ENCODE peak calls at places on chromosomes 1 and 21, in eight cellular contexts. One of them, this sample, is unnamed.

GRCh38 chr1:27581823-27582243 is 22.1 kb downstream of the AHDC1 start:
- DNase-seq in prostate gland: no peak
- DNase-seq in GM12878: no peak
- DNase-seq in breast epithelium: no peak
- DNase-seq in GM23338: no peak
- DNase-seq in GM12891: no peak
- DNase-seq in transverse colon: no peak
- DNase-seq in suprapubic skin: no peak
- DNase-seq in this sample: peak

GRCh38 chr1:1768249-1768992 is 9.8 kb downstream of the NADK start:
- DNase-seq in GM12878: no peak
- DNase-seq in breast epithelium: no peak
- DNase-seq in transverse colon: no peak
- DNase-seq in GM23338: no peak
- DNase-seq in GM12891: no peak
- DNase-seq in suprapubic skin: no peak
- DNase-seq in prostate gland: no peak
- DNase-seq in this sample: no peak

GRCh38 chr1:167196185-167196584 is 24.5 kb upstream of the POU2F1 start:
- DNase-seq in breast epithelium: no peak
- DNase-seq in suprapubic skin: no peak
- DNase-seq in GM12891: no peak
- DNase-seq in GM12878: no peak
- DNase-seq in prostate gland: no peak
- DNase-seq in GM23338: no peak
- DNase-seq in transverse colon: no peak
- DNase-seq in this sample: no peak

GRCh38 chr1:7303554-7304347 is 467.3 kb upstream of the VAMP3 start:
- DNase-seq in suprapubic skin: peak
- DNase-seq in GM12891: no peak
- DNase-seq in transverse colon: no peak
- DNase-seq in breast epithelium: no peak
- DNase-seq in GM23338: no peak
- DNase-seq in prostate gland: no peak
- DNase-seq in GM12878: no peak
- DNase-seq in this sample: no peak

GRCh38 chr1:143661418-143662120 is 310.2 kb downstream of the FAM72C start:
- DNase-seq in breast epithelium: no peak
- DNase-seq in GM12891: no peak
- DNase-seq in suprapubic skin: no peak
- DNase-seq in GM23338: peak
- DNase-seq in GM12878: no peak
- DNase-seq in prostate gland: no peak
- DNase-seq in transverse colon: no peak
- DNase-seq in this sample: no peak

GRCh38 chr1:58155418-58156123 is 391.0 kb downstream of the OMA1 start:
- DNase-seq in prostate gland: no peak
- DNase-seq in GM12878: no peak
- DNase-seq in suprapubic skin: no peak
- DNase-seq in transverse colon: no peak
- DNase-seq in GM12891: no peak
- DNase-seq in GM23338: peak
- DNase-seq in breast epithelium: no peak
- DNase-seq in this sample: no peak

GRCh38 chr1:24952413-24952841 is 22.4 kb upstream of the RUNX3 start:
- DNase-seq in GM12878: no peak
- DNase-seq in breast epithelium: no peak
- DNase-seq in GM23338: no peak
- DNase-seq in transverse colon: no peak
- DNase-seq in suprapubic skin: no peak
- DNase-seq in prostate gland: no peak
- DNase-seq in GM12891: no peak
- DNase-seq in this sample: no peak

GRCh38 chr1:111768023-111768422 is 12.3 kb downstream of the DDX20 start:
- DNase-seq in suprapubic skin: no peak
- DNase-seq in breast epithelium: no peak
- DNase-seq in GM12891: no peak
- DNase-seq in prostate gland: no peak
- DNase-seq in GM12878: no peak
- DNase-seq in transverse colon: no peak
- DNase-seq in GM23338: no peak
- DNase-seq in this sample: no peak

GRCh38 chr21:36815284-36815683 is 116.4 kb downstream of the SIM2 start:
- DNase-seq in transverse colon: no peak
- DNase-seq in prostate gland: no peak
- DNase-seq in GM23338: no peak
- DNase-seq in GM12878: no peak
- DNase-seq in suprapubic skin: no peak
- DNase-seq in GM12891: no peak
- DNase-seq in breast epithelium: no peak
- DNase-seq in this sample: no peak

GRCh38 chr1:29392036-29392435 is 155.7 kb downstream of the PTPRU start:
- DNase-seq in GM12891: no peak
- DNase-seq in breast epithelium: no peak
- DNase-seq in GM12878: no peak
- DNase-seq in GM23338: no peak
- DNase-seq in suprapubic skin: peak
- DNase-seq in transverse colon: no peak
- DNase-seq in prostate gland: no peak
- DNase-seq in this sample: no peak

GRCh38 chr21:41762753-41763152 is 4.1 kb downstream of the RIPK4 start:
- DNase-seq in prostate gland: no peak
- DNase-seq in breast epithelium: no peak
- DNase-seq in GM23338: no peak
- DNase-seq in GM12891: no peak
- DNase-seq in suprapubic skin: no peak
- DNase-seq in GM12878: no peak
- DNase-seq in transverse colon: no peak
- DNase-seq in this sample: no peak

GRCh38 chr21:41759926-41760325 is 6.9 kb downstream of the RIPK4 start:
- DNase-seq in GM23338: no peak
- DNase-seq in GM12878: no peak
- DNase-seq in suprapubic skin: no peak
- DNase-seq in GM12891: no peak
- DNase-seq in breast epithelium: no peak
- DNase-seq in prostate gland: no peak
- DNase-seq in transverse colon: no peak
- DNase-seq in this sample: no peak

GRCh38 chr21:41760411-41760810 is 6.4 kb downstream of the RIPK4 start:
- DNase-seq in GM12891: no peak
- DNase-seq in suprapubic skin: no peak
- DNase-seq in GM23338: no peak
- DNase-seq in breast epithelium: no peak
- DNase-seq in transverse colon: no peak
- DNase-seq in prostate gland: no peak
- DNase-seq in GM12878: no peak
- DNase-seq in this sample: no peak

GRCh38 chr21:41762236-41762635 is 4.6 kb downstream of the RIPK4 start:
- DNase-seq in GM12891: no peak
- DNase-seq in GM12878: no peak
- DNase-seq in suprapubic skin: no peak
- DNase-seq in prostate gland: no peak
- DNase-seq in transverse colon: no peak
- DNase-seq in GM23338: peak
- DNase-seq in breast epithelium: no peak
- DNase-seq in this sample: no peak

GRCh38 chr21:41761211-41762181 is 5.4 kb downstream of the RIPK4 start:
- DNase-seq in GM12878: no peak
- DNase-seq in transverse colon: no peak
- DNase-seq in GM12891: no peak
- DNase-seq in GM23338: peak
- DNase-seq in prostate gland: peak
- DNase-seq in suprapubic skin: no peak
- DNase-seq in breast epithelium: no peak
- DNase-seq in this sample: peak
- TF ChIP-seq POLR2AphosphoS5 in GM12878: no peak
- TF ChIP-seq POLR2AphosphoS5 in transverse colon: no peak
- TF ChIP-seq POLR2AphosphoS5 in GM12891: no peak
- TF ChIP-seq POLR2AphosphoS5 in GM23338: no peak
- TF ChIP-seq POLR2AphosphoS5 in prostate gland: no peak
- TF ChIP-seq POLR2AphosphoS5 in suprapubic skin: no peak
- TF ChIP-seq POLR2AphosphoS5 in breast epithelium: no peak
- TF ChIP-seq POLR2AphosphoS5 in this sample: no peak

DNA sequence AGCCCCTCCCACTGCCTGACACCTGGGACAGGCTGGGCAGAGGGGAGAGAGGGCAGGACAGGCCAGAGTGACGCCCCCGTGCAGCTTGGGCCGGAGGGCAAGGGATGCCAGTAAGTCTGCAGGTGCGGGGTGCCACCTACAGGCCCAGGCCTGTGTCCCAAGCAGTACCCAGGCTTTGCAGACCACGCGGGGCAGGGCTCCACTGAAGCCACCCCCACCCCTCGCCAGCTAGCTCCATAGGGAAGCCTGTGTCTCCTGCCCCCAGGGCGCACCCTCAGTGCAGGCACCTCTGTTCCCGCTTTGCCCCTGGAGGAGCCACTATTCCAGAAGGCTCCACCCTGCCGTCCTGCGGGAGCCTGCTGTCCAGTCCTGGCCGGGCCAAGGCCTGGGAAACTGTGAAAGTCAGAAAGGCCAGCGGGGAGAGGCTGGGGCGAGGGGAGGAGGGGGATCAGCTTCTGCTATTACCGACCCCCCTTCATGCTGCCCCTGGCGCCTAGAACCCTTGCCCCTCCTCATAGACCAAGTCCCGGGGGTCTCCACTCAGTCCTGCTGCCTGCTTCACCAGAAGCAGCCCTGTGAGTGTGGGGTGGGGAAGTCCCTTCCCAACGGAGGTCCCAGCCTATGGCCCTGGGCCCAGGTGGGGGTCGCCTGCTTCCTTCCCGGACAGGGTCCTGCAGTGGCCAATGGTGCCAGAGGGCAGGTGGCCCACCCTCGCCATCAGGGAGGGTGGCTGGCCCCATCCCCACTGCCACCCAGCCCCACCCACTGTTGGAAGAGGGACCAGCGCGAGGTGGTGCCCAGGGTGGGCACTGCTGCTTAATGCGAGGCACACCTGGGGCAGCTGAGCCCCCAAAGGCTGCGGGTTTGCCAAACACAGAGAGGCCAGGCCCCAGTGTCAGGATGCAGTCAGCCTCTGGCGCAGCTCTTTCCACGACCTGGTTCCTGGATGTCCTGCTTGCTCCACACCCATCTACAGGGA is 54.4 kb downstream of the KCNAB2 start:
- DNase-seq in GM12878: no peak
- DNase-seq in GM12891: no peak
- DNase-seq in GM23338: no peak
- DNase-seq in transverse colon: no peak
- DNase-seq in breast epithelium: no peak
- DNase-seq in suprapubic skin: no peak
- DNase-seq in prostate gland: no peak
- DNase-seq in this sample: peak
- TF ChIP-seq POLR2AphosphoS5 in GM12878: no peak
- TF ChIP-seq POLR2AphosphoS5 in GM12891: no peak
- TF ChIP-seq POLR2AphosphoS5 in GM23338: no peak
- TF ChIP-seq POLR2AphosphoS5 in transverse colon: no peak
- TF ChIP-seq POLR2AphosphoS5 in breast epithelium: no peak
- TF ChIP-seq POLR2AphosphoS5 in suprapubic skin: no peak
- TF ChIP-seq POLR2AphosphoS5 in prostate gland: no peak
- TF ChIP-seq POLR2AphosphoS5 in this sample: no peak

GRCh38 chr1:36170643-36171412 is 14.9 kb downstream of the MAP7D1 start:
- DNase-seq in breast epithelium: no peak
- DNase-seq in prostate gland: no peak
- DNase-seq in suprapubic skin: no peak
- DNase-seq in transverse colon: no peak
- DNase-seq in GM12878: no peak
- DNase-seq in GM12891: no peak
- DNase-seq in GM23338: no peak
- DNase-seq in this sample: no peak

GRCh38 chr1:36172017-36172747 is 16.2 kb downstream of the MAP7D1 start:
- DNase-seq in GM23338: no peak
- DNase-seq in transverse colon: no peak
- DNase-seq in GM12891: no peak
- DNase-seq in breast epithelium: no peak
- DNase-seq in suprapubic skin: no peak
- DNase-seq in prostate gland: no peak
- DNase-seq in GM12878: no peak
- DNase-seq in this sample: no peak

GRCh38 chr1:36174716-36175115 is 18.8 kb downstream of the MAP7D1 start:
- DNase-seq in transverse colon: no peak
- DNase-seq in GM12891: no peak
- DNase-seq in GM23338: no peak
- DNase-seq in suprapubic skin: no peak
- DNase-seq in breast epithelium: no peak
- DNase-seq in prostate gland: no peak
- DNase-seq in GM12878: no peak
- DNase-seq in this sample: no peak

GRCh38 chr1:36175137-36176095 is 19.5 kb downstream of the MAP7D1 start:
- DNase-seq in GM12891: peak
- DNase-seq in GM12878: no peak
- DNase-seq in GM23338: peak
- DNase-seq in transverse colon: peak
- DNase-seq in prostate gland: no peak
- DNase-seq in breast epithelium: no peak
- DNase-seq in suprapubic skin: no peak
- DNase-seq in this sample: peak

GRCh38 chr1:36172983-36173382 is 17.0 kb downstream of the MAP7D1 start:
- DNase-seq in prostate gland: no peak
- DNase-seq in GM23338: no peak
- DNase-seq in transverse colon: no peak
- DNase-seq in breast epithelium: no peak
- DNase-seq in GM12878: no peak
- DNase-seq in suprapubic skin: no peak
- DNase-seq in GM12891: no peak
- DNase-seq in this sample: no peak
- TF ChIP-seq POLR2AphosphoS5 in prostate gland: no peak
- TF ChIP-seq POLR2AphosphoS5 in GM23338: no peak
- TF ChIP-seq POLR2AphosphoS5 in transverse colon: no peak
- TF ChIP-seq POLR2AphosphoS5 in breast epithelium: no peak
- TF ChIP-seq POLR2AphosphoS5 in GM12878: no peak
- TF ChIP-seq POLR2AphosphoS5 in suprapubic skin: no peak
- TF ChIP-seq POLR2AphosphoS5 in GM12891: peak
- TF ChIP-seq POLR2AphosphoS5 in this sample: no peak

DNA sequence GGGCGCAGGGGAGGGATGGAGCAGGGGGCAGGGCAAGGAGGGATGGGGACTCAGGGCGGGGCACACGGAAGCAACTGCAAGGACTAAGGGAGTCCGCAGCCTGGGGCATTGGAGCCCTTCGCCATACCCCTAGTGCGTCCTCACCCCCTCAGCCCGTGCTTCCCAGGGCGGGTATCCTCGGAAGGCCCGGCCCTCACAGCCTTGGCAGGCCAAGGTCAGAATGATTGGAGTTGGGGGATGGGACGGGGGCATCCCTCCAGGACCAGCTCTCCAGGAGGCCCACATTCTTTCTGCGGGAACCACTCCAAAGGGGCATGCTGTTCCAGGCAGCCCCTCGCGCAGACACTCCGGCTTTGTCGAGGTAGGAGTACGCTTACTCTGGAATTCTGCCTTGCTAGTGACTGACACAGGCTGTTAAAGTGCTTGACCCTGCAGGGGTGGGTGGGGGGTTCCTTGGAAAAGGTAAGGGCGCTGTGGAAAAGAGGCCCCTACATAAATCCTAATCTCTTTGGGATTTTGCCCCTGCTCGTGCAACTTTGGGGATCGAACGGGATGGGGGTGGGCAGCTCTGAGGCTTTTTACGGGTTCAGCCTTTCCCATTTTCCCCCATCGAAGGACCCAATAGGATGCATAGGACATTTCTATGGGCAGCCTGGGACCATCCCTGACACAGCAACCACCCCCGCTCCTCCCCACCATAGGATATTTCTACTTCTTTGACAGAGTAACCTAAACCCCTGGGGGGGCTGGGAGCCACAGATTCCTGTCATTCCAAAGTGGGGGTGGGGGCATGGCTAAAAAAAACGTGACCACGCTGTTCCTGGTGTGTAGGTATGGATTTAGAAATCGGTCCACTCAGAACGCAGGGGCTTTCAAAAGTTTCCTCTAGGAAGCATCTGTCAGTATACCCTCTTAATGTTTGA is 744 bp upstream of the TRIM11 start:
- DNase-seq in breast epithelium: no peak
- DNase-seq in GM12878: no peak
- DNase-seq in prostate gland: no peak
- DNase-seq in suprapubic skin: no peak
- DNase-seq in transverse colon: no peak
- DNase-seq in GM23338: peak
- DNase-seq in GM12891: no peak
- DNase-seq in this sample: no peak
- TF ChIP-seq POLR2AphosphoS5 in breast epithelium: no peak
- TF ChIP-seq POLR2AphosphoS5 in GM12878: no peak
- TF ChIP-seq POLR2AphosphoS5 in prostate gland: no peak
- TF ChIP-seq POLR2AphosphoS5 in suprapubic skin: no peak
- TF ChIP-seq POLR2AphosphoS5 in transverse colon: no peak
- TF ChIP-seq POLR2AphosphoS5 in GM23338: no peak
- TF ChIP-seq POLR2AphosphoS5 in GM12891: no peak
- TF ChIP-seq POLR2AphosphoS5 in this sample: peak